ENCODE peak calls at places on chromosomes 16 and 17, in nine cellular contexts. One of them, this sample, is unnamed.

GRCh38 chr17:39701012-39701783 is 1.3 kb downstream of the ERBB2 start:
- DNase-seq in RWPE1: peak
- DNase-seq in HTR-8/SVneo: no peak
- DNase-seq in stimulated activated CD4-positive, alpha-beta T cell treated with anti-CD3 and anti-CD28 coated beads, Interleukin-12 subunit alpha, Interleukin-12 subunit beta, amount 100 ng/mL, for 4 hours: no peak
- DNase-seq in cardiac fibroblast: no peak
- DNase-seq in activated CD4-positive, alpha-beta T cell treated with anti-CD3 and anti-CD28 coated beads, Interleukin-2, amount 50 U/mL, for 1 hour: no peak
- DNase-seq in MM.1S: no peak
- DNase-seq in NCI-H1436: no peak
- DNase-seq in IMR-90: no peak
- DNase-seq in this sample: no peak

GRCh38 chr17:15171433-15172047 is 93.6 kb downstream of the PMP22 start:
- DNase-seq in RWPE1: peak
- DNase-seq in HTR-8/SVneo: peak
- DNase-seq in stimulated activated CD4-positive, alpha-beta T cell treated with anti-CD3 and anti-CD28 coated beads, Interleukin-12 subunit alpha, Interleukin-12 subunit beta, amount 100 ng/mL, for 4 hours: peak
- DNase-seq in cardiac fibroblast: peak
- DNase-seq in activated CD4-positive, alpha-beta T cell treated with anti-CD3 and anti-CD28 coated beads, Interleukin-2, amount 50 U/mL, for 1 hour: peak
- DNase-seq in MM.1S: no peak
- DNase-seq in NCI-H1436: no peak
- DNase-seq in IMR-90: peak
- DNase-seq in this sample: peak

GRCh38 chr16:3173892-3174617 is 13.9 kb upstream of the OR1F1 start:
- DNase-seq in RWPE1: no peak
- DNase-seq in HTR-8/SVneo: no peak
- DNase-seq in stimulated activated CD4-positive, alpha-beta T cell treated with anti-CD3 and anti-CD28 coated beads, Interleukin-12 subunit alpha, Interleukin-12 subunit beta, amount 100 ng/mL, for 4 hours: no peak
- DNase-seq in cardiac fibroblast: no peak
- DNase-seq in activated CD4-positive, alpha-beta T cell treated with anti-CD3 and anti-CD28 coated beads, Interleukin-2, amount 50 U/mL, for 1 hour: no peak
- DNase-seq in MM.1S: peak
- DNase-seq in NCI-H1436: peak
- DNase-seq in IMR-90: no peak
- DNase-seq in this sample: no peak

GRCh38 chr17:521561-522325 is 169.1 kb upstream of the RPH3AL start:
- DNase-seq in RWPE1: no peak
- DNase-seq in HTR-8/SVneo: no peak
- DNase-seq in stimulated activated CD4-positive, alpha-beta T cell treated with anti-CD3 and anti-CD28 coated beads, Interleukin-12 subunit alpha, Interleukin-12 subunit beta, amount 100 ng/mL, for 4 hours: no peak
- DNase-seq in cardiac fibroblast: no peak
- DNase-seq in activated CD4-positive, alpha-beta T cell treated with anti-CD3 and anti-CD28 coated beads, Interleukin-2, amount 50 U/mL, for 1 hour: no peak
- DNase-seq in MM.1S: no peak
- DNase-seq in NCI-H1436: no peak
- DNase-seq in IMR-90: no peak
- DNase-seq in this sample: no peak

GRCh38 chr16:66036162-66036561 is 330.3 kb upstream of the CDH5 start:
- DNase-seq in RWPE1: no peak
- DNase-seq in HTR-8/SVneo: no peak
- DNase-seq in stimulated activated CD4-positive, alpha-beta T cell treated with anti-CD3 and anti-CD28 coated beads, Interleukin-12 subunit alpha, Interleukin-12 subunit beta, amount 100 ng/mL, for 4 hours: no peak
- DNase-seq in cardiac fibroblast: peak
- DNase-seq in activated CD4-positive, alpha-beta T cell treated with anti-CD3 and anti-CD28 coated beads, Interleukin-2, amount 50 U/mL, for 1 hour: no peak
- DNase-seq in MM.1S: no peak
- DNase-seq in NCI-H1436: no peak
- DNase-seq in IMR-90: peak
- DNase-seq in this sample: peak

GRCh38 chr16:13672196-13672595 is 247.8 kb upstream of the ERCC4 start:
- DNase-seq in RWPE1: no peak
- DNase-seq in HTR-8/SVneo: no peak
- DNase-seq in stimulated activated CD4-positive, alpha-beta T cell treated with anti-CD3 and anti-CD28 coated beads, Interleukin-12 subunit alpha, Interleukin-12 subunit beta, amount 100 ng/mL, for 4 hours: no peak
- DNase-seq in cardiac fibroblast: no peak
- DNase-seq in activated CD4-positive, alpha-beta T cell treated with anti-CD3 and anti-CD28 coated beads, Interleukin-2, amount 50 U/mL, for 1 hour: no peak
- DNase-seq in MM.1S: no peak
- DNase-seq in NCI-H1436: no peak
- DNase-seq in IMR-90: no peak
- DNase-seq in this sample: no peak

GRCh38 chr17:9968881-9969280 is 63.8 kb upstream of the RCVRN start:
- DNase-seq in RWPE1: no peak
- DNase-seq in HTR-8/SVneo: no peak
- DNase-seq in stimulated activated CD4-positive, alpha-beta T cell treated with anti-CD3 and anti-CD28 coated beads, Interleukin-12 subunit alpha, Interleukin-12 subunit beta, amount 100 ng/mL, for 4 hours: no peak
- DNase-seq in cardiac fibroblast: peak
- DNase-seq in activated CD4-positive, alpha-beta T cell treated with anti-CD3 and anti-CD28 coated beads, Interleukin-2, amount 50 U/mL, for 1 hour: no peak
- DNase-seq in MM.1S: no peak
- DNase-seq in NCI-H1436: no peak
- DNase-seq in IMR-90: peak
- DNase-seq in this sample: peak

GRCh38 chr17:29140051-29140582 is 40.1 kb downstream of the MYO18A start:
- DNase-seq in RWPE1: peak
- DNase-seq in HTR-8/SVneo: no peak
- DNase-seq in stimulated activated CD4-positive, alpha-beta T cell treated with anti-CD3 and anti-CD28 coated beads, Interleukin-12 subunit alpha, Interleukin-12 subunit beta, amount 100 ng/mL, for 4 hours: peak
- DNase-seq in cardiac fibroblast: peak
- DNase-seq in activated CD4-positive, alpha-beta T cell treated with anti-CD3 and anti-CD28 coated beads, Interleukin-2, amount 50 U/mL, for 1 hour: peak
- DNase-seq in MM.1S: peak
- DNase-seq in NCI-H1436: peak
- DNase-seq in IMR-90: peak
- DNase-seq in this sample: peak

GRCh38 chr17:47733414-47734288 is 615 bp downstream of the TBX21 start:
- DNase-seq in RWPE1: no peak
- DNase-seq in HTR-8/SVneo: no peak
- DNase-seq in stimulated activated CD4-positive, alpha-beta T cell treated with anti-CD3 and anti-CD28 coated beads, Interleukin-12 subunit alpha, Interleukin-12 subunit beta, amount 100 ng/mL, for 4 hours: no peak
- DNase-seq in cardiac fibroblast: no peak
- DNase-seq in activated CD4-positive, alpha-beta T cell treated with anti-CD3 and anti-CD28 coated beads, Interleukin-2, amount 50 U/mL, for 1 hour: no peak
- DNase-seq in MM.1S: no peak
- DNase-seq in NCI-H1436: no peak
- DNase-seq in IMR-90: no peak
- DNase-seq in this sample: no peak

GRCh38 chr16:9706217-9706616 is 476.0 kb downstream of the GRIN2A start:
- DNase-seq in RWPE1: no peak
- DNase-seq in HTR-8/SVneo: no peak
- DNase-seq in stimulated activated CD4-positive, alpha-beta T cell treated with anti-CD3 and anti-CD28 coated beads, Interleukin-12 subunit alpha, Interleukin-12 subunit beta, amount 100 ng/mL, for 4 hours: no peak
- DNase-seq in cardiac fibroblast: no peak
- DNase-seq in activated CD4-positive, alpha-beta T cell treated with anti-CD3 and anti-CD28 coated beads, Interleukin-2, amount 50 U/mL, for 1 hour: no peak
- DNase-seq in MM.1S: no peak
- DNase-seq in NCI-H1436: no peak
- DNase-seq in IMR-90: no peak
- DNase-seq in this sample: peak

GRCh38 chr17:8734876-8735275 is 9.8 kb downstream of the CCDC42 start:
- DNase-seq in RWPE1: no peak
- DNase-seq in HTR-8/SVneo: no peak
- DNase-seq in stimulated activated CD4-positive, alpha-beta T cell treated with anti-CD3 and anti-CD28 coated beads, Interleukin-12 subunit alpha, Interleukin-12 subunit beta, amount 100 ng/mL, for 4 hours: no peak
- DNase-seq in cardiac fibroblast: no peak
- DNase-seq in activated CD4-positive, alpha-beta T cell treated with anti-CD3 and anti-CD28 coated beads, Interleukin-2, amount 50 U/mL, for 1 hour: no peak
- DNase-seq in MM.1S: no peak
- DNase-seq in NCI-H1436: no peak
- DNase-seq in IMR-90: no peak
- DNase-seq in this sample: no peak

GRCh38 chr16:4347765-4348509 is 3.2 kb downstream of the PAM16 start:
- DNase-seq in RWPE1: no peak
- DNase-seq in HTR-8/SVneo: no peak
- DNase-seq in stimulated activated CD4-positive, alpha-beta T cell treated with anti-CD3 and anti-CD28 coated beads, Interleukin-12 subunit alpha, Interleukin-12 subunit beta, amount 100 ng/mL, for 4 hours: no peak
- DNase-seq in cardiac fibroblast: no peak
- DNase-seq in activated CD4-positive, alpha-beta T cell treated with anti-CD3 and anti-CD28 coated beads, Interleukin-2, amount 50 U/mL, for 1 hour: no peak
- DNase-seq in MM.1S: no peak
- DNase-seq in NCI-H1436: no peak
- DNase-seq in IMR-90: no peak
- DNase-seq in this sample: no peak

GRCh38 chr17:20300399-20301037 is 166.8 kb downstream of the LGALS9B start:
- DNase-seq in RWPE1: no peak
- DNase-seq in HTR-8/SVneo: no peak
- DNase-seq in stimulated activated CD4-positive, alpha-beta T cell treated with anti-CD3 and anti-CD28 coated beads, Interleukin-12 subunit alpha, Interleukin-12 subunit beta, amount 100 ng/mL, for 4 hours: no peak
- DNase-seq in cardiac fibroblast: peak
- DNase-seq in activated CD4-positive, alpha-beta T cell treated with anti-CD3 and anti-CD28 coated beads, Interleukin-2, amount 50 U/mL, for 1 hour: no peak
- DNase-seq in MM.1S: no peak
- DNase-seq in NCI-H1436: no peak
- DNase-seq in IMR-90: peak
- DNase-seq in this sample: peak

GRCh38 chr16:85633888-85634287 is 20.8 kb downstream of the GSE1 start:
- DNase-seq in RWPE1: no peak
- DNase-seq in HTR-8/SVneo: no peak
- DNase-seq in stimulated activated CD4-positive, alpha-beta T cell treated with anti-CD3 and anti-CD28 coated beads, Interleukin-12 subunit alpha, Interleukin-12 subunit beta, amount 100 ng/mL, for 4 hours: no peak
- DNase-seq in cardiac fibroblast: no peak
- DNase-seq in activated CD4-positive, alpha-beta T cell treated with anti-CD3 and anti-CD28 coated beads, Interleukin-2, amount 50 U/mL, for 1 hour: no peak
- DNase-seq in MM.1S: no peak
- DNase-seq in NCI-H1436: no peak
- DNase-seq in IMR-90: no peak
- DNase-seq in this sample: no peak

GRCh38 chr17:32755045-32755805 is 121.7 kb downstream of the MYO1D start:
- DNase-seq in RWPE1: peak
- DNase-seq in HTR-8/SVneo: peak
- DNase-seq in stimulated activated CD4-positive, alpha-beta T cell treated with anti-CD3 and anti-CD28 coated beads, Interleukin-12 subunit alpha, Interleukin-12 subunit beta, amount 100 ng/mL, for 4 hours: no peak
- DNase-seq in cardiac fibroblast: peak
- DNase-seq in activated CD4-positive, alpha-beta T cell treated with anti-CD3 and anti-CD28 coated beads, Interleukin-2, amount 50 U/mL, for 1 hour: no peak
- DNase-seq in MM.1S: peak
- DNase-seq in NCI-H1436: peak
- DNase-seq in IMR-90: peak
- DNase-seq in this sample: peak